ENCODE peak calls at places on chromosomes 5 and 9, in nine cellular contexts. One of them, this sample, is unnamed.

GRCh38 chr9:110942522-110942921 is 95.7 kb downstream of the LPAR1 start:
- DNase-seq in mucosa of descending colon: no peak
- DNase-seq in DMS53: no peak
- DNase-seq in Caki2: no peak
- DNase-seq in right lobe of liver: no peak
- DNase-seq in activated CD4-positive, alpha-beta T cell treated with anti-CD3 and anti-CD28 coated beads, Interleukin-2, amount 50 U/mL, for 1 hour: no peak
- DNase-seq in nephron progenitor cell: no peak
- DNase-seq in heart right ventricle: no peak
- DNase-seq in GM23248: peak
- DNase-seq in this sample: no peak

GRCh38 chr5:123659006-123659405 is 147.0 kb downstream of the CSNK1G3 start:
- DNase-seq in mucosa of descending colon: no peak
- DNase-seq in DMS53: no peak
- DNase-seq in Caki2: no peak
- DNase-seq in right lobe of liver: no peak
- DNase-seq in activated CD4-positive, alpha-beta T cell treated with anti-CD3 and anti-CD28 coated beads, Interleukin-2, amount 50 U/mL, for 1 hour: no peak
- DNase-seq in nephron progenitor cell: no peak
- DNase-seq in heart right ventricle: no peak
- DNase-seq in GM23248: peak
- DNase-seq in this sample: no peak

GRCh38 chr9:21434202-21435014 is 5.8 kb upstream of the IFNA1 start:
- DNase-seq in mucosa of descending colon: no peak
- DNase-seq in DMS53: peak
- DNase-seq in Caki2: no peak
- DNase-seq in right lobe of liver: no peak
- DNase-seq in activated CD4-positive, alpha-beta T cell treated with anti-CD3 and anti-CD28 coated beads, Interleukin-2, amount 50 U/mL, for 1 hour: peak
- DNase-seq in nephron progenitor cell: peak
- DNase-seq in heart right ventricle: peak
- DNase-seq in GM23248: peak
- DNase-seq in this sample: no peak

GRCh38 chr5:16152601-16153568 is 26.7 kb downstream of the MARCHF11 start:
- DNase-seq in mucosa of descending colon: no peak
- DNase-seq in DMS53: peak
- DNase-seq in Caki2: no peak
- DNase-seq in right lobe of liver: no peak
- DNase-seq in activated CD4-positive, alpha-beta T cell treated with anti-CD3 and anti-CD28 coated beads, Interleukin-2, amount 50 U/mL, for 1 hour: no peak
- DNase-seq in nephron progenitor cell: no peak
- DNase-seq in heart right ventricle: no peak
- DNase-seq in GM23248: no peak
- DNase-seq in this sample: no peak

GRCh38 chr5:10849278-10849677 is 88.2 kb upstream of the DAP start:
- DNase-seq in mucosa of descending colon: no peak
- DNase-seq in DMS53: no peak
- DNase-seq in Caki2: no peak
- DNase-seq in right lobe of liver: no peak
- DNase-seq in activated CD4-positive, alpha-beta T cell treated with anti-CD3 and anti-CD28 coated beads, Interleukin-2, amount 50 U/mL, for 1 hour: no peak
- DNase-seq in nephron progenitor cell: no peak
- DNase-seq in heart right ventricle: no peak
- DNase-seq in GM23248: peak
- DNase-seq in this sample: no peak

GRCh38 chr9:82412586-82412985 is 424.0 kb downstream of the SPATA31D1 start:
- DNase-seq in mucosa of descending colon: no peak
- DNase-seq in DMS53: no peak
- DNase-seq in Caki2: no peak
- DNase-seq in right lobe of liver: no peak
- DNase-seq in activated CD4-positive, alpha-beta T cell treated with anti-CD3 and anti-CD28 coated beads, Interleukin-2, amount 50 U/mL, for 1 hour: no peak
- DNase-seq in nephron progenitor cell: no peak
- DNase-seq in heart right ventricle: no peak
- DNase-seq in GM23248: peak
- DNase-seq in this sample: no peak

GRCh38 chr5:66882592-66883227 is 286.5 kb downstream of the MAST4 start:
- DNase-seq in mucosa of descending colon: no peak
- DNase-seq in DMS53: peak
- DNase-seq in Caki2: peak
- DNase-seq in right lobe of liver: no peak
- DNase-seq in activated CD4-positive, alpha-beta T cell treated with anti-CD3 and anti-CD28 coated beads, Interleukin-2, amount 50 U/mL, for 1 hour: no peak
- DNase-seq in nephron progenitor cell: no peak
- DNase-seq in heart right ventricle: no peak
- DNase-seq in GM23248: peak
- DNase-seq in this sample: no peak

GRCh38 chr9:86924206-86924605 is 23.1 kb downstream of the GAS1 start:
- DNase-seq in mucosa of descending colon: no peak
- DNase-seq in DMS53: no peak
- DNase-seq in Caki2: no peak
- DNase-seq in right lobe of liver: no peak
- DNase-seq in activated CD4-positive, alpha-beta T cell treated with anti-CD3 and anti-CD28 coated beads, Interleukin-2, amount 50 U/mL, for 1 hour: no peak
- DNase-seq in nephron progenitor cell: no peak
- DNase-seq in heart right ventricle: no peak
- DNase-seq in GM23248: no peak
- DNase-seq in this sample: no peak

GRCh38 chr5:86918246-86918645 is 300.5 kb downstream of the COX7C start:
- DNase-seq in mucosa of descending colon: no peak
- DNase-seq in DMS53: no peak
- DNase-seq in Caki2: no peak
- DNase-seq in right lobe of liver: no peak
- DNase-seq in activated CD4-positive, alpha-beta T cell treated with anti-CD3 and anti-CD28 coated beads, Interleukin-2, amount 50 U/mL, for 1 hour: no peak
- DNase-seq in nephron progenitor cell: no peak
- DNase-seq in heart right ventricle: no peak
- DNase-seq in GM23248: no peak
- DNase-seq in this sample: no peak

GRCh38 chr9:4831119-4831518 is 38.4 kb downstream of the RCL1 start:
- DNase-seq in mucosa of descending colon: no peak
- DNase-seq in DMS53: no peak
- DNase-seq in Caki2: no peak
- DNase-seq in right lobe of liver: no peak
- DNase-seq in activated CD4-positive, alpha-beta T cell treated with anti-CD3 and anti-CD28 coated beads, Interleukin-2, amount 50 U/mL, for 1 hour: no peak
- DNase-seq in nephron progenitor cell: no peak
- DNase-seq in heart right ventricle: no peak
- DNase-seq in GM23248: peak
- DNase-seq in this sample: no peak

GRCh38 chr5:107403561-107403960 is 267.2 kb downstream of the EFNA5 start:
- DNase-seq in mucosa of descending colon: no peak
- DNase-seq in DMS53: no peak
- DNase-seq in Caki2: no peak
- DNase-seq in right lobe of liver: no peak
- DNase-seq in activated CD4-positive, alpha-beta T cell treated with anti-CD3 and anti-CD28 coated beads, Interleukin-2, amount 50 U/mL, for 1 hour: no peak
- DNase-seq in nephron progenitor cell: no peak
- DNase-seq in heart right ventricle: no peak
- DNase-seq in GM23248: no peak
- DNase-seq in this sample: no peak

GRCh38 chr5:126483156-126483555 is 59.9 kb downstream of the GRAMD2B start:
- DNase-seq in mucosa of descending colon: no peak
- DNase-seq in DMS53: peak
- DNase-seq in Caki2: peak
- DNase-seq in right lobe of liver: no peak
- DNase-seq in activated CD4-positive, alpha-beta T cell treated with anti-CD3 and anti-CD28 coated beads, Interleukin-2, amount 50 U/mL, for 1 hour: no peak
- DNase-seq in nephron progenitor cell: no peak
- DNase-seq in heart right ventricle: no peak
- DNase-seq in GM23248: peak
- DNase-seq in this sample: no peak

GRCh38 chr9:130940693-130941576 is 1.9 kb upstream of the FIBCD1 start:
- DNase-seq in mucosa of descending colon: peak
- DNase-seq in DMS53: peak
- DNase-seq in Caki2: peak
- DNase-seq in right lobe of liver: peak
- DNase-seq in activated CD4-positive, alpha-beta T cell treated with anti-CD3 and anti-CD28 coated beads, Interleukin-2, amount 50 U/mL, for 1 hour: peak
- DNase-seq in nephron progenitor cell: peak
- DNase-seq in heart right ventricle: peak
- DNase-seq in GM23248: peak
- DNase-seq in this sample: no peak

GRCh38 chr5:61805101-61805500 is 473.0 kb downstream of the ZSWIM6 start:
- DNase-seq in mucosa of descending colon: no peak
- DNase-seq in DMS53: peak
- DNase-seq in Caki2: peak
- DNase-seq in right lobe of liver: no peak
- DNase-seq in activated CD4-positive, alpha-beta T cell treated with anti-CD3 and anti-CD28 coated beads, Interleukin-2, amount 50 U/mL, for 1 hour: no peak
- DNase-seq in nephron progenitor cell: no peak
- DNase-seq in heart right ventricle: no peak
- DNase-seq in GM23248: peak
- DNase-seq in this sample: peak

GRCh38 chr5:40813698-40814281 is 15.6 kb upstream of the PRKAA1 start:
- DNase-seq in mucosa of descending colon: no peak
- DNase-seq in DMS53: no peak
- DNase-seq in Caki2: no peak
- DNase-seq in right lobe of liver: no peak
- DNase-seq in activated CD4-positive, alpha-beta T cell treated with anti-CD3 and anti-CD28 coated beads, Interleukin-2, amount 50 U/mL, for 1 hour: no peak
- DNase-seq in nephron progenitor cell: no peak
- DNase-seq in heart right ventricle: no peak
- DNase-seq in GM23248: no peak
- DNase-seq in this sample: no peak

GRCh38 chr5:173974688-173975239 is 14.2 kb upstream of the C5orf47 start:
- DNase-seq in mucosa of descending colon: no peak
- DNase-seq in DMS53: no peak
- DNase-seq in Caki2: no peak
- DNase-seq in right lobe of liver: no peak
- DNase-seq in activated CD4-positive, alpha-beta T cell treated with anti-CD3 and anti-CD28 coated beads, Interleukin-2, amount 50 U/mL, for 1 hour: no peak
- DNase-seq in nephron progenitor cell: no peak
- DNase-seq in heart right ventricle: no peak
- DNase-seq in GM23248: no peak
- DNase-seq in this sample: no peak

GRCh38 chr9:80691229-80691628 is 998.1 kb downstream of the TLE1 start:
- DNase-seq in mucosa of descending colon: no peak
- DNase-seq in DMS53: no peak
- DNase-seq in Caki2: no peak
- DNase-seq in right lobe of liver: no peak
- DNase-seq in activated CD4-positive, alpha-beta T cell treated with anti-CD3 and anti-CD28 coated beads, Interleukin-2, amount 50 U/mL, for 1 hour: no peak
- DNase-seq in nephron progenitor cell: no peak
- DNase-seq in heart right ventricle: no peak
- DNase-seq in GM23248: no peak
- DNase-seq in this sample: no peak

GRCh38 chr5:16568875-16569580 is 47.8 kb downstream of the RETREG1 start:
- DNase-seq in mucosa of descending colon: no peak
- DNase-seq in DMS53: no peak
- DNase-seq in Caki2: no peak
- DNase-seq in right lobe of liver: no peak
- DNase-seq in activated CD4-positive, alpha-beta T cell treated with anti-CD3 and anti-CD28 coated beads, Interleukin-2, amount 50 U/mL, for 1 hour: no peak
- DNase-seq in nephron progenitor cell: no peak
- DNase-seq in heart right ventricle: peak
- DNase-seq in GM23248: no peak
- DNase-seq in this sample: no peak

GRCh38 chr9:93646640-93647178 is 70.3 kb downstream of the PHF2 start:
- DNase-seq in mucosa of descending colon: peak
- DNase-seq in DMS53: no peak
- DNase-seq in Caki2: no peak
- DNase-seq in right lobe of liver: no peak
- DNase-seq in activated CD4-positive, alpha-beta T cell treated with anti-CD3 and anti-CD28 coated beads, Interleukin-2, amount 50 U/mL, for 1 hour: no peak
- DNase-seq in nephron progenitor cell: no peak
- DNase-seq in heart right ventricle: no peak
- DNase-seq in GM23248: no peak
- DNase-seq in this sample: no peak

GRCh38 chr9:108184941-108185340 is 670.8 kb downstream of the ACTL7B start:
- DNase-seq in mucosa of descending colon: peak
- DNase-seq in DMS53: no peak
- DNase-seq in Caki2: no peak
- DNase-seq in right lobe of liver: no peak
- DNase-seq in activated CD4-positive, alpha-beta T cell treated with anti-CD3 and anti-CD28 coated beads, Interleukin-2, amount 50 U/mL, for 1 hour: no peak
- DNase-seq in nephron progenitor cell: no peak
- DNase-seq in heart right ventricle: no peak
- DNase-seq in GM23248: peak
- DNase-seq in this sample: no peak

GRCh38 chr9:34991833-34992375 is 2.4 kb downstream of the DNAJB5 start:
- DNase-seq in mucosa of descending colon: no peak
- DNase-seq in DMS53: peak
- DNase-seq in Caki2: no peak
- DNase-seq in right lobe of liver: no peak
- DNase-seq in activated CD4-positive, alpha-beta T cell treated with anti-CD3 and anti-CD28 coated beads, Interleukin-2, amount 50 U/mL, for 1 hour: no peak
- DNase-seq in nephron progenitor cell: peak
- DNase-seq in heart right ventricle: no peak
- DNase-seq in GM23248: peak
- DNase-seq in this sample: no peak

GRCh38 chr5:161719157-161719556 is 33.6 kb downstream of the GABRA6 start:
- DNase-seq in mucosa of descending colon: no peak
- DNase-seq in DMS53: no peak
- DNase-seq in Caki2: no peak
- DNase-seq in right lobe of liver: no peak
- DNase-seq in activated CD4-positive, alpha-beta T cell treated with anti-CD3 and anti-CD28 coated beads, Interleukin-2, amount 50 U/mL, for 1 hour: no peak
- DNase-seq in nephron progenitor cell: no peak
- DNase-seq in heart right ventricle: no peak
- DNase-seq in GM23248: no peak
- DNase-seq in this sample: no peak

GRCh38 chr5:78221964-78222451 is 72.5 kb downstream of the AP3B1 start:
- DNase-seq in mucosa of descending colon: no peak
- DNase-seq in DMS53: peak
- DNase-seq in Caki2: no peak
- DNase-seq in right lobe of liver: no peak
- DNase-seq in activated CD4-positive, alpha-beta T cell treated with anti-CD3 and anti-CD28 coated beads, Interleukin-2, amount 50 U/mL, for 1 hour: no peak
- DNase-seq in nephron progenitor cell: no peak
- DNase-seq in heart right ventricle: no peak
- DNase-seq in GM23248: peak
- DNase-seq in this sample: no peak

GRCh38 chr5:79488058-79488457 is 25.9 kb downstream of the HOMER1 start:
- DNase-seq in mucosa of descending colon: no peak
- DNase-seq in DMS53: no peak
- DNase-seq in Caki2: no peak
- DNase-seq in right lobe of liver: no peak
- DNase-seq in activated CD4-positive, alpha-beta T cell treated with anti-CD3 and anti-CD28 coated beads, Interleukin-2, amount 50 U/mL, for 1 hour: no peak
- DNase-seq in nephron progenitor cell: no peak
- DNase-seq in heart right ventricle: no peak
- DNase-seq in GM23248: peak
- DNase-seq in this sample: no peak

GRCh38 chr5:173884402-173885053 is 3.6 kb upstream of the CPEB4 start:
- DNase-seq in mucosa of descending colon: peak
- DNase-seq in DMS53: no peak
- DNase-seq in Caki2: no peak
- DNase-seq in right lobe of liver: no peak
- DNase-seq in activated CD4-positive, alpha-beta T cell treated with anti-CD3 and anti-CD28 coated beads, Interleukin-2, amount 50 U/mL, for 1 hour: peak
- DNase-seq in nephron progenitor cell: no peak
- DNase-seq in heart right ventricle: no peak
- DNase-seq in GM23248: no peak
- DNase-seq in this sample: no peak

GRCh38 chr9:38233343-38233742 is 159.2 kb upstream of the ALDH1B1 start:
- DNase-seq in mucosa of descending colon: no peak
- DNase-seq in DMS53: peak
- DNase-seq in Caki2: no peak
- DNase-seq in right lobe of liver: no peak
- DNase-seq in activated CD4-positive, alpha-beta T cell treated with anti-CD3 and anti-CD28 coated beads, Interleukin-2, amount 50 U/mL, for 1 hour: no peak
- DNase-seq in nephron progenitor cell: no peak
- DNase-seq in heart right ventricle: no peak
- DNase-seq in GM23248: no peak
- DNase-seq in this sample: no peak

GRCh38 chr5:170704417-170705195 is 78.9 kb upstream of the GABRP start:
- DNase-seq in mucosa of descending colon: no peak
- DNase-seq in DMS53: no peak
- DNase-seq in Caki2: no peak
- DNase-seq in right lobe of liver: no peak
- DNase-seq in activated CD4-positive, alpha-beta T cell treated with anti-CD3 and anti-CD28 coated beads, Interleukin-2, amount 50 U/mL, for 1 hour: no peak
- DNase-seq in nephron progenitor cell: no peak
- DNase-seq in heart right ventricle: no peak
- DNase-seq in GM23248: no peak
- DNase-seq in this sample: no peak

GRCh38 chr5:160547061-160547460 is 125.4 kb downstream of the PTTG1 start:
- DNase-seq in mucosa of descending colon: no peak
- DNase-seq in DMS53: peak
- DNase-seq in Caki2: no peak
- DNase-seq in right lobe of liver: no peak
- DNase-seq in activated CD4-positive, alpha-beta T cell treated with anti-CD3 and anti-CD28 coated beads, Interleukin-2, amount 50 U/mL, for 1 hour: no peak
- DNase-seq in nephron progenitor cell: no peak
- DNase-seq in heart right ventricle: no peak
- DNase-seq in GM23248: no peak
- DNase-seq in this sample: no peak

GRCh38 chr9:136857166-136857565 is 5.0 kb downstream of the MAMDC4 start:
- DNase-seq in mucosa of descending colon: peak
- DNase-seq in DMS53: no peak
- DNase-seq in Caki2: no peak
- DNase-seq in right lobe of liver: peak
- DNase-seq in activated CD4-positive, alpha-beta T cell treated with anti-CD3 and anti-CD28 coated beads, Interleukin-2, amount 50 U/mL, for 1 hour: no peak
- DNase-seq in nephron progenitor cell: no peak
- DNase-seq in heart right ventricle: no peak
- DNase-seq in GM23248: no peak
- DNase-seq in this sample: no peak

GRCh38 chr5:151742870-151743294 is 15.5 kb downstream of the ATOX1 start:
- DNase-seq in mucosa of descending colon: no peak
- DNase-seq in DMS53: peak
- DNase-seq in Caki2: peak
- DNase-seq in right lobe of liver: peak
- DNase-seq in activated CD4-positive, alpha-beta T cell treated with anti-CD3 and anti-CD28 coated beads, Interleukin-2, amount 50 U/mL, for 1 hour: no peak
- DNase-seq in nephron progenitor cell: peak
- DNase-seq in heart right ventricle: peak
- DNase-seq in GM23248: peak
- DNase-seq in this sample: no peak

GRCh38 chr9:135990468-135991429 is 29.6 kb upstream of the UBAC1 start:
- DNase-seq in mucosa of descending colon: peak
- DNase-seq in DMS53: peak
- DNase-seq in Caki2: no peak
- DNase-seq in right lobe of liver: peak
- DNase-seq in activated CD4-positive, alpha-beta T cell treated with anti-CD3 and anti-CD28 coated beads, Interleukin-2, amount 50 U/mL, for 1 hour: peak
- DNase-seq in nephron progenitor cell: peak
- DNase-seq in heart right ventricle: peak
- DNase-seq in GM23248: peak
- DNase-seq in this sample: no peak